ENCODE peak calls at places on chromosomes 4 and X, in eight cellular contexts. J is iris pigment epithelial cell, H is omental fat pad, U is uterus, W is heart right ventricle, A is NB4, S is fibroblast of lung, N is HCT116. G is an unnamed sample.

GRCh38 chr4:4642201-4643025 is 100.6 kb upstream of the STX18 start:
- DNase-seq in J (no peak), H (no peak), U (no peak), W (no peak), A (no peak), S (no peak), N (no peak), G (no peak)

GRCh38 chrX:69036674-69037573 is 128.3 kb downstream of the PJA1 start:
- DNase-seq in J (no peak), H (no peak), U (no peak), W (no peak), A (no peak), S (no peak), N (no peak), G (no peak)

GRCh38 chr4:112381996-112382692 is 85.0 kb downstream of the ALPK1 start:
- DNase-seq in J (no peak), H (no peak), U (no peak), W (no peak), A (no peak), S (no peak), N (no peak), G (no peak)

GRCh38 chr4:143292858-143293257 is 43.8 kb upstream of the GAB1 start:
- DNase-seq in J (no peak), H (no peak), U (no peak), W (no peak), A (no peak), S (no peak), N (no peak), G (no peak)

GRCh38 chrX:136823175-136823574 is 42.4 kb upstream of the ARHGEF6 start:
- DNase-seq in J (peak; percentile 24), H (no peak), U (no peak), W (no peak), A (no peak), S (peak; percentile 50), N (no peak), G (no peak)

GRCh38 chr4:182449186-182449880 is 206.1 kb downstream of the TENM3 start:
- DNase-seq in J (peak; percentile 56), H (no peak), U (no peak), W (peak; percentile 11), A (no peak), S (peak; percentile 68), N (no peak), G (no peak)

GRCh38 chr4:107818301-107818910 is 6.3 kb upstream of the SGMS2 start:
- DNase-seq in J (peak; percentile 31), H (no peak), U (no peak), W (no peak), A (peak; percentile 42), S (peak; percentile 35), N (no peak), G (no peak)

GRCh38 chr4:183413562-183414200 is 30.8 kb upstream of the CDKN2AIP start:
- DNase-seq in J (no peak), H (no peak), U (no peak), W (no peak), A (no peak), S (no peak), N (no peak), G (no peak)

GRCh38 chr4:21470531-21470930 is 478.0 kb downstream of the KCNIP4 start:
- DNase-seq in J (peak; percentile 84), H (no peak), U (no peak), W (peak; percentile 5), A (peak; percentile 9), S (peak; percentile 65), N (no peak), G (no peak)

GRCh38 chrX:154398668-154399526 is 720 bp downstream of the RPL10 start:
- DNase-seq in J (peak; percentile 70), H (no peak), U (peak; percentile 84), W (peak; percentile 89), A (peak; percentile 90), S (peak; percentile 66), N (no peak), G (peak; percentile 92)

GRCh38 chr4:22733816-22734215 is 41.1 kb downstream of the GBA3 start:
- DNase-seq in J (no peak), H (no peak), U (no peak), W (no peak), A (no peak), S (no peak), N (no peak), G (no peak)